ENCODE peak calls at places on chromosomes 12 and 14, in eight cellular contexts. One of them, this sample, is unnamed.

GRCh38 chr14:63632932-63633514 is 8.6 kb downstream of the WDR89 start:
- DNase-seq in tibial artery: no peak
- DNase-seq in GM23338: peak
- DNase-seq in colonic mucosa: no peak
- DNase-seq in tibial nerve: no peak
- DNase-seq in Calu3: no peak
- DNase-seq in progenitor cell of endocrine pancreas: no peak
- DNase-seq in brain microvascular endothelial cell: no peak
- DNase-seq in this sample: peak

GRCh38 chr14:69572634-69573135 is 2.0 kb downstream of the CCDC177 start:
- DNase-seq in tibial artery: no peak
- DNase-seq in GM23338: peak
- DNase-seq in colonic mucosa: no peak
- DNase-seq in tibial nerve: no peak
- DNase-seq in Calu3: no peak
- DNase-seq in progenitor cell of endocrine pancreas: no peak
- DNase-seq in brain microvascular endothelial cell: no peak
- DNase-seq in this sample: no peak

GRCh38 chr12:116882742-116883141 is 1.5 kb upstream of the HRK start:
- DNase-seq in tibial artery: no peak
- DNase-seq in GM23338: peak
- DNase-seq in colonic mucosa: no peak
- DNase-seq in tibial nerve: no peak
- DNase-seq in Calu3: no peak
- DNase-seq in progenitor cell of endocrine pancreas: no peak
- DNase-seq in brain microvascular endothelial cell: peak
- DNase-seq in this sample: peak

GRCh38 chr12:115774148-115774905 is 503.2 kb downstream of the MED13L start:
- DNase-seq in tibial artery: no peak
- DNase-seq in GM23338: no peak
- DNase-seq in colonic mucosa: peak
- DNase-seq in tibial nerve: no peak
- DNase-seq in Calu3: no peak
- DNase-seq in progenitor cell of endocrine pancreas: no peak
- DNase-seq in brain microvascular endothelial cell: no peak
- DNase-seq in this sample: no peak

GRCh38 chr12:83010169-83010804 is 323.6 kb downstream of the TMTC2 start:
- DNase-seq in tibial artery: no peak
- DNase-seq in GM23338: no peak
- DNase-seq in colonic mucosa: no peak
- DNase-seq in tibial nerve: no peak
- DNase-seq in Calu3: no peak
- DNase-seq in progenitor cell of endocrine pancreas: no peak
- DNase-seq in brain microvascular endothelial cell: no peak
- DNase-seq in this sample: no peak

GRCh38 chr14:73287071-73287470 is 49.8 kb downstream of the PAPLN start:
- DNase-seq in tibial artery: no peak
- DNase-seq in GM23338: peak
- DNase-seq in colonic mucosa: no peak
- DNase-seq in tibial nerve: no peak
- DNase-seq in Calu3: no peak
- DNase-seq in progenitor cell of endocrine pancreas: no peak
- DNase-seq in brain microvascular endothelial cell: no peak
- DNase-seq in this sample: no peak

GRCh38 chr12:40691913-40692616 is at the start of gene CNTN1:
- DNase-seq in tibial artery: peak
- DNase-seq in GM23338: peak
- DNase-seq in colonic mucosa: peak
- DNase-seq in tibial nerve: peak
- DNase-seq in Calu3: no peak
- DNase-seq in progenitor cell of endocrine pancreas: peak
- DNase-seq in brain microvascular endothelial cell: peak
- DNase-seq in this sample: no peak

GRCh38 chr12:62285284-62285683 is 25.1 kb downstream of the USP15 start:
- DNase-seq in tibial artery: no peak
- DNase-seq in GM23338: no peak
- DNase-seq in colonic mucosa: no peak
- DNase-seq in tibial nerve: no peak
- DNase-seq in Calu3: no peak
- DNase-seq in progenitor cell of endocrine pancreas: no peak
- DNase-seq in brain microvascular endothelial cell: no peak
- DNase-seq in this sample: no peak

GRCh38 chr12:27398466-27398865 is 48.1 kb upstream of the SMCO2 start:
- DNase-seq in tibial artery: no peak
- DNase-seq in GM23338: no peak
- DNase-seq in colonic mucosa: no peak
- DNase-seq in tibial nerve: no peak
- DNase-seq in Calu3: no peak
- DNase-seq in progenitor cell of endocrine pancreas: no peak
- DNase-seq in brain microvascular endothelial cell: no peak
- DNase-seq in this sample: no peak

GRCh38 chr12:124578445-124578844 is 11.0 kb upstream of the NCOR2 start:
- DNase-seq in tibial artery: no peak
- DNase-seq in GM23338: no peak
- DNase-seq in colonic mucosa: no peak
- DNase-seq in tibial nerve: no peak
- DNase-seq in Calu3: no peak
- DNase-seq in progenitor cell of endocrine pancreas: no peak
- DNase-seq in brain microvascular endothelial cell: no peak
- DNase-seq in this sample: no peak
- TF ChIP-seq CTCF in tibial artery: no peak
- TF ChIP-seq CTCF in GM23338: peak
- TF ChIP-seq CTCF in colonic mucosa: peak
- TF ChIP-seq CTCF in tibial nerve: no peak
- TF ChIP-seq CTCF in Calu3: no peak
- TF ChIP-seq CTCF in progenitor cell of endocrine pancreas: no peak
- TF ChIP-seq CTCF in brain microvascular endothelial cell: peak
- TF ChIP-seq CTCF in this sample: no peak

GRCh38 chr12:20457582-20457981 is 89.2 kb downstream of the PDE3A start:
- DNase-seq in tibial artery: no peak
- DNase-seq in GM23338: no peak
- DNase-seq in colonic mucosa: no peak
- DNase-seq in tibial nerve: no peak
- DNase-seq in Calu3: no peak
- DNase-seq in progenitor cell of endocrine pancreas: no peak
- DNase-seq in brain microvascular endothelial cell: no peak
- DNase-seq in this sample: no peak
- TF ChIP-seq CTCF in tibial artery: no peak
- TF ChIP-seq CTCF in GM23338: no peak
- TF ChIP-seq CTCF in colonic mucosa: no peak
- TF ChIP-seq CTCF in tibial nerve: no peak
- TF ChIP-seq CTCF in Calu3: no peak
- TF ChIP-seq CTCF in progenitor cell of endocrine pancreas: no peak
- TF ChIP-seq CTCF in brain microvascular endothelial cell: no peak
- TF ChIP-seq CTCF in this sample: no peak

DNA sequence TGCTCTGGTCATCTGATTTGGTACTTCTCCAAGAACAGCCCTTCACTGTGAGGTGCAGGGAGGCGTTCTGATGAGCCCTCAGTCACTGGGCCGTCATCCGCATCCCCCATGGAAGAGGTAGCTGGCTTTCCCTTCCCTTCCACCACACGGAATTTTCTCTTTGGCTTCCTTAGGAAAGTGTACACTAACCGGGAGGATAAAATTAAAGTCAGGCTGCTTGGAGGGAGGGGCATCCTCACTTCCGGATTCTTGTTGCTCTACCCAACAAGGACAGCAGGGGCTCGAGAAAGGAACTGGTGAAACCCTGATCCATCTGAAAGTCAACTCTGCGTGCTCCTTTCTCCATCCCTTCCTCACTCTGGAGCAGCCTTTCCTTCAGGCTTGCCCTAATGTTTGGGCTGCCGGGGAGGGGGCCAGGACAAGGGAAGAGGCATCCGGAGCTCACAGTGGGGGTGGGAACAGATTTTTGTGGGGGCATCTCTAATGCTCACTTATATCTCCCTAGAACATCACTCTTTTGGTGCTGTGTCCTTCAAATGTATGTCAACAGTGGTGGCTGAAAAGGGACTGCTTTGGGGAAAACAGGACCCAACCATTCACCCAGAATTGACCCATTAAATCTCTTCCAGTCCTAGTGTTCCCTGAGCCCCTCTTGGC is 101.4 kb upstream of the FKBP4 start:
- DNase-seq in tibial artery: no peak
- DNase-seq in GM23338: peak
- DNase-seq in colonic mucosa: no peak
- DNase-seq in tibial nerve: no peak
- DNase-seq in Calu3: no peak
- DNase-seq in progenitor cell of endocrine pancreas: no peak
- DNase-seq in brain microvascular endothelial cell: no peak
- DNase-seq in this sample: no peak
- TF ChIP-seq CTCF in tibial artery: peak
- TF ChIP-seq CTCF in GM23338: peak
- TF ChIP-seq CTCF in colonic mucosa: no peak
- TF ChIP-seq CTCF in tibial nerve: no peak
- TF ChIP-seq CTCF in Calu3: no peak
- TF ChIP-seq CTCF in progenitor cell of endocrine pancreas: peak
- TF ChIP-seq CTCF in brain microvascular endothelial cell: no peak
- TF ChIP-seq CTCF in this sample: peak

GRCh38 chr12:79121486-79121885 is 256.9 kb downstream of the SYT1 start:
- DNase-seq in tibial artery: no peak
- DNase-seq in GM23338: peak
- DNase-seq in colonic mucosa: no peak
- DNase-seq in tibial nerve: no peak
- DNase-seq in Calu3: peak
- DNase-seq in progenitor cell of endocrine pancreas: no peak
- DNase-seq in brain microvascular endothelial cell: no peak
- DNase-seq in this sample: no peak
- TF ChIP-seq CTCF in tibial artery: no peak
- TF ChIP-seq CTCF in GM23338: peak
- TF ChIP-seq CTCF in colonic mucosa: no peak
- TF ChIP-seq CTCF in tibial nerve: no peak
- TF ChIP-seq CTCF in Calu3: peak
- TF ChIP-seq CTCF in progenitor cell of endocrine pancreas: peak
- TF ChIP-seq CTCF in brain microvascular endothelial cell: peak
- TF ChIP-seq CTCF in this sample: peak